ENCODE peak calls at places on chromosomes 13 and 19, in four cellular contexts. One of them, this sample, is unnamed.

GRCh38 chr13:94154362-94154761 is 325.1 kb downstream of the DCT start:
- DNase-seq in GM12878: no peak
- DNase-seq in K562: no peak
- DNase-seq in H1: no peak
- DNase-seq in this sample: no peak

GRCh38 chr13:111969551-111970135 is 97.3 kb upstream of the SOX1 start:
- DNase-seq in H1: no peak
- DNase-seq in K562: no peak
- DNase-seq in GM12878: no peak
- DNase-seq in this sample: no peak

GRCh38 chr13:43786766-43787517 is at the start of gene ENOX1:
- DNase-seq in H1: no peak
- DNase-seq in GM12878: no peak
- DNase-seq in K562: no peak
- DNase-seq in this sample: peak

GRCh38 chr13:46961719-46962118 is 64.9 kb upstream of the HTR2A start:
- DNase-seq in K562: peak
- DNase-seq in GM12878: peak
- DNase-seq in H1: no peak
- DNase-seq in this sample: no peak

GRCh38 chr19:18832331-18833140 is 777 bp downstream of the UPF1 start:
- DNase-seq in H1: no peak
- DNase-seq in K562: peak
- DNase-seq in GM12878: no peak
- DNase-seq in this sample: peak

GRCh38 chr13:107373551-107373950 is 805.6 kb upstream of the ARGLU1 start:
- DNase-seq in K562: no peak
- DNase-seq in H1: no peak
- DNase-seq in GM12878: no peak
- DNase-seq in this sample: no peak

GRCh38 chr13:23715092-23715761 is 145.0 kb downstream of the TNFRSF19 start:
- DNase-seq in GM12878: no peak
- DNase-seq in H1: no peak
- DNase-seq in K562: no peak
- DNase-seq in this sample: no peak

GRCh38 chr19:35248310-35249145 is at the start of gene LSR:
- DNase-seq in K562: peak
- DNase-seq in GM12878: peak
- DNase-seq in H1: peak
- DNase-seq in this sample: no peak

GRCh38 chr19:35717665-35718344 is at the start of gene KMT2B:
- DNase-seq in GM12878: no peak
- DNase-seq in H1: no peak
- DNase-seq in K562: peak
- DNase-seq in this sample: peak

GRCh38 chr13:111913790-111914189 is 153.2 kb upstream of the SOX1 start:
- DNase-seq in H1: no peak
- DNase-seq in K562: no peak
- DNase-seq in GM12878: no peak
- DNase-seq in this sample: no peak

GRCh38 chr19:29851769-29852521 is 40.2 kb downstream of the CCNE1 start:
- DNase-seq in GM12878: peak
- DNase-seq in H1: no peak
- DNase-seq in K562: no peak
- DNase-seq in this sample: no peak

GRCh38 chr19:7458675-7459074 is 30.2 kb downstream of the PEX11G start:
- DNase-seq in GM12878: no peak
- DNase-seq in K562: no peak
- DNase-seq in H1: no peak
- DNase-seq in this sample: no peak

GRCh38 chr13:20285530-20285929 is 53.4 kb upstream of the GJB6 start:
- DNase-seq in GM12878: no peak
- DNase-seq in K562: no peak
- DNase-seq in H1: no peak
- DNase-seq in this sample: no peak

GRCh38 chr19:12156254-12157058 is at the start of gene ZNF625:
- DNase-seq in GM12878: peak
- DNase-seq in H1: peak
- DNase-seq in K562: no peak
- DNase-seq in this sample: peak

GRCh38 chr13:74409551-74409950 is 275.3 kb upstream of the KLF12 start:
- DNase-seq in H1: no peak
- DNase-seq in GM12878: no peak
- DNase-seq in K562: no peak
- DNase-seq in this sample: no peak

GRCh38 chr13:48954086-48954485 is 21.6 kb upstream of the FNDC3A start:
- DNase-seq in H1: no peak
- DNase-seq in K562: peak
- DNase-seq in GM12878: no peak
- DNase-seq in this sample: no peak

GRCh38 chr13:79231887-79232286 is 174.2 kb downstream of the RBM26 start:
- DNase-seq in GM12878: no peak
- DNase-seq in K562: no peak
- DNase-seq in H1: no peak
- DNase-seq in this sample: no peak

GRCh38 chr13:73090812-73091187 is 32.0 kb downstream of the KLF5 start:
- DNase-seq in K562: no peak
- DNase-seq in GM12878: no peak
- DNase-seq in H1: no peak
- DNase-seq in this sample: no peak

GRCh38 chr19:35373492-35373891 is 2.6 kb downstream of the GPR42 start:
- DNase-seq in K562: no peak
- DNase-seq in GM12878: no peak
- DNase-seq in H1: no peak
- DNase-seq in this sample: no peak

GRCh38 chr19:41886761-41887710 is 4.1 kb downstream of the ARHGEF1 start:
- DNase-seq in GM12878: no peak
- DNase-seq in H1: no peak
- DNase-seq in K562: no peak
- DNase-seq in this sample: no peak

GRCh38 chr13:96191367-96191766 is 101.5 kb downstream of the HS6ST3 start:
- DNase-seq in H1: no peak
- DNase-seq in GM12878: no peak
- DNase-seq in K562: no peak
- DNase-seq in this sample: no peak

GRCh38 chr19:48613024-48613851 is 1.6 kb downstream of the FAM83E start:
- DNase-seq in K562: no peak
- DNase-seq in GM12878: no peak
- DNase-seq in H1: no peak
- DNase-seq in this sample: no peak

GRCh38 chr13:110920038-110920437 is 5.2 kb upstream of the ANKRD10 start:
- DNase-seq in K562: no peak
- DNase-seq in H1: no peak
- DNase-seq in GM12878: no peak
- DNase-seq in this sample: no peak

GRCh38 chr19:57241181-57241580 is 749 bp downstream of the ZNF805 start:
- DNase-seq in H1: no peak
- DNase-seq in GM12878: no peak
- DNase-seq in K562: peak
- DNase-seq in this sample: peak

GRCh38 chr13:33446821-33447481 is 161.4 kb upstream of the STARD13 start:
- DNase-seq in K562: no peak
- DNase-seq in GM12878: no peak
- DNase-seq in H1: no peak
- DNase-seq in this sample: no peak

GRCh38 chr13:113539822-113540221 is 44.7 kb upstream of the TFDP1 start:
- DNase-seq in K562: no peak
- DNase-seq in GM12878: no peak
- DNase-seq in H1: no peak
- DNase-seq in this sample: no peak

GRCh38 chr13:66503890-66504289 is 726.2 kb downstream of the PCDH9 start:
- DNase-seq in H1: no peak
- DNase-seq in GM12878: no peak
- DNase-seq in K562: no peak
- DNase-seq in this sample: no peak

GRCh38 chr19:45577111-45577905 is 7.3 kb downstream of the OPA3 start:
- DNase-seq in GM12878: no peak
- DNase-seq in K562: peak
- DNase-seq in H1: no peak
- DNase-seq in this sample: no peak
- TF ChIP-seq NRF1 in GM12878: no peak
- TF ChIP-seq NRF1 in K562: no peak
- TF ChIP-seq NRF1 in H1: no peak
- TF ChIP-seq NRF1 in this sample: no peak

GRCh38 chr13:41802684-41803554 is 158.0 kb downstream of the VWA8 start:
- DNase-seq in GM12878: no peak
- DNase-seq in K562: no peak
- DNase-seq in H1: no peak
- DNase-seq in this sample: no peak
- TF ChIP-seq NRF1 in GM12878: no peak
- TF ChIP-seq NRF1 in K562: no peak
- TF ChIP-seq NRF1 in H1: no peak
- TF ChIP-seq NRF1 in this sample: no peak

DNA sequence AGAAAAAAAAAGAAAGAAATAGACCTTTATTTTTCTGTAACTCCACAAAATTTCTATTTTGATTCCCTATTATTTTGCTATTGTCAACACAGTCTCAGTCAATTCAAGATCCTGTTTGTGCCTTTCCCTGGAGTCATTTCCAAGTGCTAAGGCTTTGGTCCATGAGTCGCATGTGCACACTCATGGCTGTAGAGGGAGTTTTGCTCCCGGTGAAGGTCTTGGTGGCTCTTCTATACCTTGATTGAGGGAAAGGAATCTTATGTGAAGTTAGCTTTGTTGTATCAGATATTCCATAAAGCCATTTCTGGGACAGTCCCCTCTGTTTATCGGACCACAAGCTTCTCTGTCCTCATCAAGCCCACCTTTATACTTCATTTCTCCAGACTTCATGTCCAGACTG is 58.7 kb upstream of the ALOX5AP start:
- DNase-seq in K562: peak
- DNase-seq in GM12878: no peak
- DNase-seq in H1: no peak
- DNase-seq in this sample: no peak
- TF ChIP-seq NRF1 in K562: no peak
- TF ChIP-seq NRF1 in GM12878: no peak
- TF ChIP-seq NRF1 in H1: no peak
- TF ChIP-seq NRF1 in this sample: no peak

GRCh38 chr19:15251749-15252397 is 19.6 kb upstream of the EPHX3 start:
- DNase-seq in H1: peak
- DNase-seq in K562: peak
- DNase-seq in GM12878: no peak
- DNase-seq in this sample: peak
- TF ChIP-seq NRF1 in H1: no peak
- TF ChIP-seq NRF1 in K562: no peak
- TF ChIP-seq NRF1 in GM12878: no peak
- TF ChIP-seq NRF1 in this sample: no peak

GRCh38 chr19:54668353-54668752 is 5.6 kb downstream of the LILRB4 start:
- DNase-seq in GM12878: no peak
- DNase-seq in K562: no peak
- DNase-seq in H1: no peak
- DNase-seq in this sample: no peak

GRCh38 chr19:54673222-54673621 is 10.4 kb downstream of the LILRB4 start:
- DNase-seq in H1: no peak
- DNase-seq in K562: no peak
- DNase-seq in GM12878: no peak
- DNase-seq in this sample: no peak

GRCh38 chr19:54674021-54674617 is 11.3 kb downstream of the LILRB4 start:
- DNase-seq in H1: no peak
- DNase-seq in K562: peak
- DNase-seq in GM12878: no peak
- DNase-seq in this sample: peak

GRCh38 chr19:54667217-54667616 is 4.4 kb downstream of the LILRB4 start:
- DNase-seq in GM12878: no peak
- DNase-seq in K562: no peak
- DNase-seq in H1: no peak
- DNase-seq in this sample: no peak

GRCh38 chr19:54670576-54671347 is 8.0 kb downstream of the LILRB4 start:
- DNase-seq in GM12878: no peak
- DNase-seq in H1: no peak
- DNase-seq in K562: no peak
- DNase-seq in this sample: no peak
- TF ChIP-seq NRF1 in GM12878: no peak
- TF ChIP-seq NRF1 in H1: no peak
- TF ChIP-seq NRF1 in K562: no peak
- TF ChIP-seq NRF1 in this sample: no peak

GRCh38 chr13:28707629-28708427 is 10.9 kb downstream of the SLC46A3 start:
- DNase-seq in H1: no peak
- DNase-seq in GM12878: peak
- DNase-seq in K562: peak
- DNase-seq in this sample: no peak
- TF ChIP-seq NRF1 in H1: no peak
- TF ChIP-seq NRF1 in GM12878: no peak
- TF ChIP-seq NRF1 in K562: no peak
- TF ChIP-seq NRF1 in this sample: no peak

This sample was measured in SK-N-SH.